ENCODE peak calls at places on chromosomes 6 and 20, in five cellular contexts. U is body of pancreas, Q is A549, I is fibroblast of villous mesenchyme, J is left ventricle myocardium inferior. Z is an unnamed sample.

GRCh38 chr6:11538049-11538798 is 675 bp downstream of the TMEM170B start:
- DNase-seq in U (peak), Q (no peak), I (no peak), J (peak), Z (peak)

GRCh38 chr6:53654745-53655240 is 10.8 kb downstream of the KLHL31 start:
- DNase-seq in U (no peak), Q (no peak), I (no peak), J (no peak), Z (no peak)

GRCh38 chr20:22582386-22582959 is 1.9 kb downstream of the FOXA2 start:
- DNase-seq in U (peak), Q (no peak), I (no peak), J (no peak), Z (no peak)

GRCh38 chr6:131678401-131678800 is 22.8 kb downstream of the OR2A4 start:
- DNase-seq in U (no peak), Q (no peak), I (no peak), J (no peak), Z (no peak)

GRCh38 chr6:34560366-34561226 is 4.5 kb upstream of the SPDEF start:
- DNase-seq in U (no peak), Q (no peak), I (peak), J (peak), Z (peak)

GRCh38 chr6:83592770-83593394 is 80.5 kb downstream of the PRSS35 start:
- DNase-seq in U (peak), Q (peak), I (peak), J (no peak), Z (no peak)

GRCh38 chr6:163311830-163312229 is 102.7 kb upstream of the QKI start:
- DNase-seq in U (no peak), Q (peak), I (no peak), J (no peak), Z (no peak)

GRCh38 chr20:57043091-57043490 is 223.3 kb downstream of the BMP7 start:
- DNase-seq in U (no peak), Q (no peak), I (no peak), J (no peak), Z (no peak)

GRCh38 chr6:14883921-14884320 is 361.9 kb upstream of the JARID2 start:
- DNase-seq in U (no peak), Q (no peak), I (peak), J (no peak), Z (peak)

GRCh38 chr6:168374051-168374502 is 54.5 kb upstream of the DACT2 start:
- DNase-seq in U (no peak), Q (no peak), I (no peak), J (no peak), Z (no peak)

GRCh38 chr6:157123245-157123644 is 200.1 kb downstream of the TMEM242 start:
- DNase-seq in U (no peak), Q (no peak), I (no peak), J (no peak), Z (no peak)

GRCh38 chr6:74607934-74608333 is 597.9 kb downstream of the COL12A1 start:
- DNase-seq in U (no peak), Q (no peak), I (peak), J (no peak), Z (no peak)

GRCh38 chr6:72621243-72622093 is at the start of gene KCNQ5:
- DNase-seq in U (peak), Q (peak), I (no peak), J (no peak), Z (peak)

GRCh38 chr6:123636771-123637170 is at the start of gene TRDN:
- DNase-seq in U (no peak), Q (no peak), I (no peak), J (no peak), Z (peak)

GRCh38 chr6:64926051-64926450 is 781.0 kb downstream of the EYS start:
- DNase-seq in U (no peak), Q (no peak), I (no peak), J (no peak), Z (no peak)

GRCh38 chr20:48463916-48464315 is 363.9 kb downstream of the PREX1 start:
- DNase-seq in U (no peak), Q (no peak), I (peak), J (no peak), Z (no peak)

GRCh38 chr6:28710466-28711191 is 184.9 kb downstream of the GPX5 start:
- DNase-seq in U (no peak), Q (peak), I (no peak), J (no peak), Z (no peak)

GRCh38 chr6:110357696-110358535 is at the start of gene METTL24:
- DNase-seq in U (peak), Q (no peak), I (no peak), J (no peak), Z (peak)

GRCh38 chr6:68473433-68474210 is 161.5 kb upstream of the ADGRB3 start:
- DNase-seq in U (no peak), Q (no peak), I (no peak), J (no peak), Z (no peak)

DNA sequence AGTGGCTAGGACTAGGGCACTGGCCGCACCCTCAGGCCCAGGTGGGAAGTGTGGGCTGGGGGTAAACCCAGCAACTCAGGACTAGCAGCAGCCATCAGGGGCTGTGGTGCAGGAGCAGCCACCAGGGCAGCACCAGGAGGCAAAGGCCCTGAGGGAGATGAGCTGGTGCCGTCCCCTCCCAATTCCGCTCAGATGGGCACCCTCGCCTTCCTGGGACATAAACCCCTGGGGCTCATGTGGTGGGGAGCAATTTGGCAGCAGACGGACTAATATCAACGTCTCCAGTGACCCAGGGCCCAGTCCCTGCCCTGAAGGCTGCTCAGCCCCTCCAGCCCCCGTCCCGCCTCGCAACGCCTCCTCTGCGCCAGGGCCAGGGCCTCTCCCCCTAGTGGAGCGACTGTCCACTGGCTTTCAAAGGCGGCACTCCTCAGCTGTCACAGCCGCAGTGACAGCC is 349.7 kb downstream of the ZFAND3 start:
- DNase-seq in U (no peak), Q (no peak), I (no peak), J (no peak), Z (no peak)
- TF ChIP-seq CTCF in U (no peak), Q (no peak), I (peak), J (peak), Z (no peak)

GRCh38 chr20:20568604-20569205 is 143.7 kb downstream of the RALGAPA2 start:
- DNase-seq in U (peak), Q (peak), I (peak), J (no peak), Z (peak)
- TF ChIP-seq CTCF in U (peak), Q (peak), I (peak), J (peak), Z (peak)

DNA sequence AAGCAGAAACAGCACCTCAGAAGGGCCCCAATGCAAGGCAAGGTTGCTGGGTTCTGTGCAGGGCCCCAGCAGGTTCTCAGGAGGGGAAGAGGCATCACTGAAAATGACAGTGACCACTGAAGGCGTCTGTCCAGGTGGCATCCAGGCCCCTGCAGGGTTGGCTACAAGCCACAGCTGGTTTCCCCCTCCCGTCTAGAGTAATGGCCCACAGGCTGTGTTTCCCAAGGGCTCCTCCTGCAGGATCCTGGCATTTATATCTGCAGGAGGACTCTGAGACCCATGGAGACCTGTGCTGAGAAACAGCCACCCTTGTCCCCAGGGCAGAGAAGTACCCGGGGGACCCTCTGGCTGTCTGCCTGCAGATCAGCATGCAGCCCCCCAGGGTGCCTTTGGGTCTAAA is 205.1 kb downstream of the TAF4 start:
- DNase-seq in U (no peak), Q (no peak), I (no peak), J (no peak), Z (no peak)
- TF ChIP-seq CTCF in U (no peak), Q (no peak), I (no peak), J (no peak), Z (no peak)

GRCh38 chr20:1537731-1538058 is 19.8 kb downstream of the SIRPD start:
- DNase-seq in U (peak), Q (no peak), I (no peak), J (peak), Z (no peak)

GRCh38 chr20:1528811-1529210 is 28.7 kb downstream of the SIRPD start:
- DNase-seq in U (no peak), Q (no peak), I (peak), J (no peak), Z (no peak)

GRCh38 chr20:1536893-1537730 is 20.4 kb downstream of the SIRPD start:
- DNase-seq in U (no peak), Q (no peak), I (no peak), J (peak), Z (no peak)

GRCh38 chr20:1535420-1536175 is 21.9 kb downstream of the SIRPD start:
- DNase-seq in U (no peak), Q (no peak), I (no peak), J (peak), Z (no peak)

DNA sequence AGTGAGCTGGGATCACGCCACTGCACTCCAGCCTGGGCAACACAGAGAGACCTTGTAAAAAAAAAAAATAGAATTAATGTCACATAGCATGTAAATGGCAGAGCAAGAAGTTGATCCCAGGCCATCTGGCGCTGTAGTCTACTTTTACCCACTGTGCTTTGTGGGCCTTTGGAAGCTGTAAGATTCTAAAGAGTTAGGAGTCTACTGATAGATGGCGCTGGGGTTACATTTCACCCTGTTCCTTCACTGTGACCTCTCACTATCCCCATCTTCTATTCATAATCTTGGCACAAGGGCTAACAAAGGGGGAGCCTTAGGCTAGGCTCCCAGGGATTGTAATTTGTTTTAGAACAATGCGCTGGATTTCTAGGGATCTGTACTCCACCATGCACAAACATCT is 24.4 kb downstream of the SIRPD start:
- DNase-seq in U (no peak), Q (peak), I (no peak), J (no peak), Z (no peak)
- TF ChIP-seq CTCF in U (no peak), Q (peak), I (no peak), J (no peak), Z (no peak)